ENCODE peak calls at places on chromosome 2, in nine cellular contexts. One of them, this sample, is unnamed.

GRCh38 chr2:191797937-191798873 is 48.7 kb downstream of the CAVIN2 start:
- DNase-seq in GM04504: no peak
- DNase-seq in cardiac fibroblast: no peak
- DNase-seq in AG08395: no peak
- DNase-seq in dermis blood vessel endothelial cell: no peak
- DNase-seq in substantia nigra: no peak
- DNase-seq in HTR-8/SVneo: no peak
- DNase-seq in NCI-H446: no peak
- DNase-seq in pancreas: no peak
- DNase-seq in this sample: no peak

GRCh38 chr2:11923935-11924334 is 177.5 kb downstream of the LPIN1 start:
- DNase-seq in NCI-H446: peak
- DNase-seq in substantia nigra: no peak
- DNase-seq in HTR-8/SVneo: no peak
- DNase-seq in GM04504: no peak
- DNase-seq in pancreas: no peak
- DNase-seq in dermis blood vessel endothelial cell: no peak
- DNase-seq in AG08395: no peak
- DNase-seq in cardiac fibroblast: no peak
- DNase-seq in this sample: peak

GRCh38 chr2:98016908-98017700 is 21.4 kb upstream of the TMEM131 start:
- DNase-seq in NCI-H446: no peak
- DNase-seq in GM04504: no peak
- DNase-seq in dermis blood vessel endothelial cell: no peak
- DNase-seq in substantia nigra: no peak
- DNase-seq in cardiac fibroblast: no peak
- DNase-seq in pancreas: no peak
- DNase-seq in HTR-8/SVneo: no peak
- DNase-seq in AG08395: no peak
- DNase-seq in this sample: no peak

GRCh38 chr2:112600634-112601033 is 16.2 kb downstream of the CHCHD5 start:
- DNase-seq in pancreas: no peak
- DNase-seq in dermis blood vessel endothelial cell: no peak
- DNase-seq in cardiac fibroblast: no peak
- DNase-seq in NCI-H446: no peak
- DNase-seq in substantia nigra: no peak
- DNase-seq in AG08395: no peak
- DNase-seq in HTR-8/SVneo: no peak
- DNase-seq in GM04504: no peak
- DNase-seq in this sample: no peak

GRCh38 chr2:42513252-42513918 is 19.6 kb upstream of the KCNG3 start:
- DNase-seq in cardiac fibroblast: peak
- DNase-seq in HTR-8/SVneo: peak
- DNase-seq in pancreas: no peak
- DNase-seq in GM04504: peak
- DNase-seq in substantia nigra: no peak
- DNase-seq in NCI-H446: peak
- DNase-seq in dermis blood vessel endothelial cell: peak
- DNase-seq in AG08395: peak
- DNase-seq in this sample: peak

GRCh38 chr2:226474131-226474530 is 325.5 kb downstream of the IRS1 start:
- DNase-seq in NCI-H446: no peak
- DNase-seq in HTR-8/SVneo: no peak
- DNase-seq in dermis blood vessel endothelial cell: no peak
- DNase-seq in substantia nigra: no peak
- DNase-seq in GM04504: no peak
- DNase-seq in pancreas: no peak
- DNase-seq in cardiac fibroblast: no peak
- DNase-seq in AG08395: no peak
- DNase-seq in this sample: no peak

GRCh38 chr2:48849770-48850169 is 94.2 kb upstream of the LHCGR start:
- DNase-seq in cardiac fibroblast: peak
- DNase-seq in HTR-8/SVneo: no peak
- DNase-seq in NCI-H446: no peak
- DNase-seq in GM04504: no peak
- DNase-seq in pancreas: no peak
- DNase-seq in substantia nigra: no peak
- DNase-seq in AG08395: no peak
- DNase-seq in dermis blood vessel endothelial cell: no peak
- DNase-seq in this sample: no peak

GRCh38 chr2:187349328-187349944 is 98.6 kb downstream of the CALCRL start:
- DNase-seq in AG08395: no peak
- DNase-seq in HTR-8/SVneo: no peak
- DNase-seq in cardiac fibroblast: peak
- DNase-seq in NCI-H446: peak
- DNase-seq in GM04504: peak
- DNase-seq in pancreas: no peak
- DNase-seq in dermis blood vessel endothelial cell: no peak
- DNase-seq in substantia nigra: no peak
- DNase-seq in this sample: no peak

GRCh38 chr2:63050186-63050915 is at the start of gene OTX1:
- DNase-seq in NCI-H446: peak
- DNase-seq in dermis blood vessel endothelial cell: peak
- DNase-seq in AG08395: peak
- DNase-seq in pancreas: peak
- DNase-seq in substantia nigra: no peak
- DNase-seq in HTR-8/SVneo: peak
- DNase-seq in cardiac fibroblast: peak
- DNase-seq in GM04504: no peak
- DNase-seq in this sample: peak

GRCh38 chr2:101398026-101398830 is 10.9 kb upstream of the CREG2 start:
- DNase-seq in HTR-8/SVneo: no peak
- DNase-seq in cardiac fibroblast: no peak
- DNase-seq in substantia nigra: no peak
- DNase-seq in pancreas: no peak
- DNase-seq in GM04504: no peak
- DNase-seq in NCI-H446: no peak
- DNase-seq in AG08395: no peak
- DNase-seq in dermis blood vessel endothelial cell: no peak
- DNase-seq in this sample: no peak

GRCh38 chr2:27959496-27959895 is 69.0 kb downstream of the BABAM2 start:
- DNase-seq in NCI-H446: no peak
- DNase-seq in HTR-8/SVneo: no peak
- DNase-seq in substantia nigra: no peak
- DNase-seq in dermis blood vessel endothelial cell: peak
- DNase-seq in cardiac fibroblast: peak
- DNase-seq in GM04504: no peak
- DNase-seq in AG08395: peak
- DNase-seq in pancreas: no peak
- DNase-seq in this sample: no peak

GRCh38 chr2:148594216-148594615 is 50.3 kb upstream of the EPC2 start:
- DNase-seq in dermis blood vessel endothelial cell: no peak
- DNase-seq in HTR-8/SVneo: no peak
- DNase-seq in GM04504: no peak
- DNase-seq in NCI-H446: no peak
- DNase-seq in AG08395: no peak
- DNase-seq in substantia nigra: no peak
- DNase-seq in pancreas: no peak
- DNase-seq in cardiac fibroblast: no peak
- DNase-seq in this sample: peak

GRCh38 chr2:179440642-179441251 is 176.1 kb upstream of the SESTD1 start:
- DNase-seq in GM04504: no peak
- DNase-seq in pancreas: no peak
- DNase-seq in NCI-H446: peak
- DNase-seq in HTR-8/SVneo: no peak
- DNase-seq in AG08395: no peak
- DNase-seq in dermis blood vessel endothelial cell: peak
- DNase-seq in substantia nigra: no peak
- DNase-seq in cardiac fibroblast: peak
- DNase-seq in this sample: peak

GRCh38 chr2:45567974-45568789 is 42.9 kb downstream of the SRBD1 start:
- DNase-seq in pancreas: no peak
- DNase-seq in substantia nigra: no peak
- DNase-seq in GM04504: no peak
- DNase-seq in HTR-8/SVneo: peak
- DNase-seq in cardiac fibroblast: peak
- DNase-seq in AG08395: no peak
- DNase-seq in NCI-H446: no peak
- DNase-seq in dermis blood vessel endothelial cell: peak
- DNase-seq in this sample: peak

GRCh38 chr2:127197475-127198385 is 22.4 kb downstream of the CYP27C1 start:
- DNase-seq in HTR-8/SVneo: peak
- DNase-seq in substantia nigra: no peak
- DNase-seq in dermis blood vessel endothelial cell: peak
- DNase-seq in AG08395: peak
- DNase-seq in GM04504: no peak
- DNase-seq in cardiac fibroblast: peak
- DNase-seq in pancreas: peak
- DNase-seq in NCI-H446: peak
- DNase-seq in this sample: peak

GRCh38 chr2:47309952-47310800 is 92.8 kb upstream of the MSH2 start:
- DNase-seq in GM04504: no peak
- DNase-seq in cardiac fibroblast: peak
- DNase-seq in AG08395: no peak
- DNase-seq in NCI-H446: no peak
- DNase-seq in dermis blood vessel endothelial cell: no peak
- DNase-seq in substantia nigra: peak
- DNase-seq in pancreas: no peak
- DNase-seq in HTR-8/SVneo: no peak
- DNase-seq in this sample: no peak

GRCh38 chr2:239459056-239459455 is 58.2 kb upstream of the HDAC4 start:
- DNase-seq in NCI-H446: no peak
- DNase-seq in substantia nigra: no peak
- DNase-seq in cardiac fibroblast: no peak
- DNase-seq in AG08395: no peak
- DNase-seq in pancreas: no peak
- DNase-seq in GM04504: no peak
- DNase-seq in HTR-8/SVneo: no peak
- DNase-seq in dermis blood vessel endothelial cell: no peak
- DNase-seq in this sample: no peak

GRCh38 chr2:7694066-7695000 is 777.1 kb downstream of the RNF144A start:
- DNase-seq in AG08395: no peak
- DNase-seq in GM04504: no peak
- DNase-seq in HTR-8/SVneo: no peak
- DNase-seq in cardiac fibroblast: no peak
- DNase-seq in pancreas: no peak
- DNase-seq in NCI-H446: no peak
- DNase-seq in dermis blood vessel endothelial cell: no peak
- DNase-seq in substantia nigra: no peak
- DNase-seq in this sample: no peak

GRCh38 chr2:181678033-181678586 is 2.2 kb downstream of the NEUROD1 start:
- DNase-seq in pancreas: peak
- DNase-seq in AG08395: peak
- DNase-seq in substantia nigra: no peak
- DNase-seq in NCI-H446: peak
- DNase-seq in GM04504: peak
- DNase-seq in dermis blood vessel endothelial cell: peak
- DNase-seq in HTR-8/SVneo: peak
- DNase-seq in cardiac fibroblast: peak
- DNase-seq in this sample: no peak

GRCh38 chr2:122960727-122961641 is 1064.1 kb upstream of the CNTNAP5 start:
- DNase-seq in NCI-H446: peak
- DNase-seq in HTR-8/SVneo: no peak
- DNase-seq in AG08395: no peak
- DNase-seq in cardiac fibroblast: peak
- DNase-seq in dermis blood vessel endothelial cell: peak
- DNase-seq in GM04504: no peak
- DNase-seq in substantia nigra: no peak
- DNase-seq in pancreas: no peak
- DNase-seq in this sample: peak

GRCh38 chr2:75134802-75135201 is 64.5 kb downstream of the TACR1 start:
- DNase-seq in dermis blood vessel endothelial cell: no peak
- DNase-seq in cardiac fibroblast: no peak
- DNase-seq in AG08395: no peak
- DNase-seq in GM04504: no peak
- DNase-seq in substantia nigra: no peak
- DNase-seq in pancreas: no peak
- DNase-seq in NCI-H446: no peak
- DNase-seq in HTR-8/SVneo: no peak
- DNase-seq in this sample: no peak

GRCh38 chr2:151410485-151410833 is 757 bp downstream of the RIF1 start:
- DNase-seq in GM04504: peak
- DNase-seq in dermis blood vessel endothelial cell: peak
- DNase-seq in AG08395: peak
- DNase-seq in cardiac fibroblast: peak
- DNase-seq in pancreas: no peak
- DNase-seq in HTR-8/SVneo: peak
- DNase-seq in substantia nigra: no peak
- DNase-seq in NCI-H446: peak
- DNase-seq in this sample: peak

GRCh38 chr2:68387408-68388350 is 22.6 kb downstream of the PLEK start:
- DNase-seq in HTR-8/SVneo: no peak
- DNase-seq in NCI-H446: no peak
- DNase-seq in AG08395: no peak
- DNase-seq in dermis blood vessel endothelial cell: no peak
- DNase-seq in cardiac fibroblast: no peak
- DNase-seq in substantia nigra: no peak
- DNase-seq in GM04504: no peak
- DNase-seq in pancreas: no peak
- DNase-seq in this sample: no peak

GRCh38 chr2:22037274-22037673 is 913.5 kb downstream of the TDRD15 start:
- DNase-seq in pancreas: no peak
- DNase-seq in dermis blood vessel endothelial cell: no peak
- DNase-seq in GM04504: no peak
- DNase-seq in HTR-8/SVneo: no peak
- DNase-seq in AG08395: no peak
- DNase-seq in substantia nigra: peak
- DNase-seq in cardiac fibroblast: peak
- DNase-seq in NCI-H446: no peak
- DNase-seq in this sample: no peak

GRCh38 chr2:213723707-213724106 is 439.4 kb downstream of the SPAG16 start:
- DNase-seq in pancreas: no peak
- DNase-seq in NCI-H446: no peak
- DNase-seq in AG08395: no peak
- DNase-seq in HTR-8/SVneo: no peak
- DNase-seq in cardiac fibroblast: no peak
- DNase-seq in GM04504: no peak
- DNase-seq in dermis blood vessel endothelial cell: no peak
- DNase-seq in substantia nigra: no peak
- DNase-seq in this sample: no peak

GRCh38 chr2:237931205-237931721 is 35.6 kb upstream of the UBE2F start:
- DNase-seq in NCI-H446: no peak
- DNase-seq in substantia nigra: no peak
- DNase-seq in AG08395: peak
- DNase-seq in dermis blood vessel endothelial cell: no peak
- DNase-seq in GM04504: no peak
- DNase-seq in pancreas: peak
- DNase-seq in cardiac fibroblast: no peak
- DNase-seq in HTR-8/SVneo: no peak
- DNase-seq in this sample: no peak

GRCh38 chr2:67777010-67777409 is 285.8 kb downstream of the C1D start:
- DNase-seq in dermis blood vessel endothelial cell: no peak
- DNase-seq in NCI-H446: no peak
- DNase-seq in pancreas: no peak
- DNase-seq in HTR-8/SVneo: no peak
- DNase-seq in substantia nigra: no peak
- DNase-seq in GM04504: no peak
- DNase-seq in AG08395: no peak
- DNase-seq in cardiac fibroblast: no peak
- DNase-seq in this sample: peak

GRCh38 chr2:28980368-28981015 is 606 bp upstream of the TOGARAM2 start:
- DNase-seq in NCI-H446: no peak
- DNase-seq in pancreas: no peak
- DNase-seq in cardiac fibroblast: no peak
- DNase-seq in GM04504: no peak
- DNase-seq in HTR-8/SVneo: no peak
- DNase-seq in AG08395: no peak
- DNase-seq in substantia nigra: no peak
- DNase-seq in dermis blood vessel endothelial cell: no peak
- DNase-seq in this sample: peak

This sample was measured in NCI-H1694 treated with DMSO at 0.1 percent for 48 hours.